ENCODE peak calls at places on chromosome 9, in six cellular contexts. O is AG10803, Z is NB4, S is PC-3, Q is GM13976, J is A549. H is an unnamed sample.

GRCh38 chr9:34139477-34140146 is 13.1 kb upstream of the DCAF12 start:
- DNase-seq in S (peak; percentile 64), J (peak; percentile 36), Q (no peak), O (peak; percentile 89), Z (peak; percentile 56), H (peak; percentile 31)

GRCh38 chr9:68738346-68738745 is 33.3 kb downstream of the PIP5K1B start:
- DNase-seq in O (no peak), Q (no peak), S (no peak), Z (no peak), J (no peak), H (no peak)

GRCh38 chr9:76453785-76454184 is 5.2 kb upstream of the GCNT1 start:
- DNase-seq in J (no peak), Q (no peak), O (peak; percentile 77), S (no peak), Z (peak; percentile 56), H (no peak)

GRCh38 chr9:5040730-5041389 is 55.8 kb downstream of the JAK2 start:
- DNase-seq in Z (no peak), S (no peak), O (no peak), Q (no peak), J (no peak), H (no peak)

GRCh38 chr9:90546200-90546599 is 96.4 kb downstream of the DIRAS2 start:
- DNase-seq in Z (peak; percentile 18), J (no peak), S (peak; percentile 49), Q (no peak), O (peak; percentile 78), H (peak; percentile 28)

GRCh38 chr9:125993423-125993935 is 246.3 kb downstream of the PBX3 start:
- DNase-seq in Z (no peak), O (no peak), J (no peak), S (no peak), Q (no peak), H (no peak)

GRCh38 chr9:72147676-72148075 is 1.6 kb upstream of the GDA start:
- DNase-seq in Z (no peak), J (no peak), S (no peak), O (no peak), Q (no peak), H (no peak)

GRCh38 chr9:127347831-127348699 is 48.9 kb upstream of the SLC2A8 start:
- DNase-seq in Z (peak; percentile 9), O (peak; percentile 50), J (peak; percentile 55), Q (peak; percentile 40), S (no peak), H (peak; percentile 20)

GRCh38 chr9:122158202-122158601 is 1.4 kb downstream of the NDUFA8 start:
- DNase-seq in Q (peak; percentile 54), J (peak; percentile 76), Z (peak; percentile 69), O (peak; percentile 58), S (peak; percentile 54), H (peak; percentile 69)

GRCh38 chr9:86043999-86044398 is 55.4 kb downstream of the GOLM1 start:
- DNase-seq in Q (no peak), S (peak; percentile 16), J (no peak), O (no peak), Z (peak; percentile 40), H (peak; percentile 46)

GRCh38 chr9:123081824-123082223 is 48.4 kb downstream of the GPR21 start:
- DNase-seq in Z (peak; percentile 46), J (peak; percentile 13), Q (no peak), S (peak; percentile 42), O (peak; percentile 62), H (peak; percentile 47)

GRCh38 chr9:33443047-33443446 is 4.3 kb downstream of the AQP3 start:
- DNase-seq in Z (peak; percentile 69), S (peak; percentile 76), O (no peak), Q (no peak), J (no peak), H (no peak)

GRCh38 chr9:83583151-83584014 is 39.6 kb upstream of the IDNK start:
- DNase-seq in Z (peak; percentile 57), J (peak; percentile 41), Q (peak; percentile 44), S (peak; percentile 64), O (peak; percentile 66), H (peak; percentile 61)

GRCh38 chr9:89453452-89453851 is 44.5 kb downstream of the SEMA4D start:
- DNase-seq in S (no peak), Z (no peak), O (no peak), Q (no peak), J (no peak), H (no peak)

GRCh38 chr9:115267788-115268187 is 149.8 kb upstream of the TNC start:
- DNase-seq in O (peak; percentile 29), J (no peak), Q (no peak), Z (peak; percentile 7), S (peak; percentile 11), H (no peak)

GRCh38 chr9:87039809-87040392 is 92.6 kb upstream of the GAS1 start:
- DNase-seq in Z (no peak), S (no peak), J (no peak), Q (no peak), O (peak; percentile 65), H (no peak)

GRCh38 chr9:93458702-93459101 is 5.3 kb upstream of the FAM120AOS start:
- DNase-seq in S (no peak), J (no peak), Z (no peak), O (no peak), Q (no peak), H (no peak)

GRCh38 chr9:109107402-109108240 is 12.1 kb downstream of the TMEM245 start:
- DNase-seq in Q (no peak), O (peak; percentile 58), J (peak; percentile 70), S (peak; percentile 66), Z (no peak), H (no peak)

GRCh38 chr9:129182625-129183494 is 4.8 kb upstream of the IER5L start:
- DNase-seq in Q (no peak), O (no peak), Z (peak; percentile 54), J (peak; percentile 47), S (peak; percentile 6), H (peak; percentile 38)

GRCh38 chr9:129886226-129887174 is 51.2 kb downstream of the USP20 start:
- DNase-seq in Z (peak; percentile 83), J (no peak), S (no peak), Q (no peak), O (no peak), H (peak; percentile 83)

GRCh38 chr9:23567756-23568155 is 258.3 kb downstream of the ELAVL2 start:
- DNase-seq in O (no peak), Z (no peak), Q (no peak), J (no peak), S (no peak), H (no peak)

GRCh38 chr9:135729480-135729879 is 27.5 kb downstream of the KCNT1 start:
- DNase-seq in Q (no peak), O (no peak), J (no peak), Z (peak; percentile 94), S (no peak), H (no peak)

GRCh38 chr9:135724186-135724797 is 22.3 kb downstream of the KCNT1 start:
- DNase-seq in Z (no peak), O (no peak), S (peak; percentile 71), Q (no peak), J (no peak), H (no peak)

GRCh38 chr9:135728436-135729110 is 26.6 kb downstream of the KCNT1 start:
- DNase-seq in Q (no peak), S (no peak), J (no peak), Z (no peak), O (no peak), H (no peak)

GRCh38 chr9:135727257-135727875 is 25.4 kb downstream of the KCNT1 start:
- DNase-seq in J (no peak), Q (no peak), S (no peak), Z (no peak), O (no peak), H (no peak)

GRCh38 chr9:135726138-135726853 is 24.3 kb downstream of the KCNT1 start:
- DNase-seq in Z (no peak), O (no peak), J (no peak), S (no peak), Q (no peak), H (no peak)
- TF ChIP-seq CTCF in Z (no peak), O (no peak), J (no peak), S (peak; percentile 17), Q (no peak), H (no peak)

GRCh38 chr9:7273575-7273974 is 515.8 kb downstream of the KDM4C start:
- DNase-seq in J (no peak), S (peak; percentile 15), Z (peak; percentile 37), Q (no peak), O (peak; percentile 16), H (no peak)
- TF ChIP-seq CTCF in J (peak; percentile 37), S (peak; percentile 40), Z (peak; percentile 30), Q (no peak), O (peak; percentile 48), H (no peak)

GRCh38 chr9:98383758-98384157 is 128.3 kb upstream of the TBC1D2 start:
- DNase-seq in J (no peak), S (peak; percentile 2), Z (no peak), O (peak; percentile 21), Q (no peak), H (no peak)

GRCh38 chr9:98380065-98380681 is 124.7 kb upstream of the TBC1D2 start:
- DNase-seq in J (no peak), O (peak; percentile 64), Q (peak; percentile 57), S (peak; percentile 11), Z (no peak), H (peak; percentile 58)

GRCh38 chr9:98381311-98382103 is 126.1 kb upstream of the TBC1D2 start:
- DNase-seq in Z (no peak), J (no peak), O (no peak), S (no peak), Q (peak; percentile 51), H (no peak)

GRCh38 chr9:98391406-98391805 is 136.0 kb upstream of the TBC1D2 start:
- DNase-seq in S (no peak), Z (no peak), O (no peak), J (no peak), Q (no peak), H (no peak)

DNA sequence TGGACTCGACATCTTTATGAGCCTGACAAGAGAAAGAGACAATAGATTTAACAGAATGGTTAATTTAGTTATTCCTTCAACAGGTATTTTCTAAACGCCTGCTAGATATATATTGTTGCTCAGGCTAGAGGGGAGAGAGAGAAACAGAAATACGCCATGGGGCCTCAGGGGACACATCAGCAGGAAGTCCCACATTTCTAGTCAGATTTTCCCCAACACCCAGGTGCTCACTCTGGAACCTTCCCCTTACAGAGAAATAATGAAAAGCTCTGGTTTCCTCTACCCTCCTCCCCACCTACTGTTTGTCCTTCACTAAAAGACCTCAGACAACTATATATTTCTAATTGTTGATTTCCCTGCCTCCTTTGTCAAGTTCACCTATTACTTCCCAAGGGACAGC is 130.3 kb upstream of the TBC1D2 start:
- DNase-seq in O (no peak), Q (no peak), J (no peak), S (no peak), Z (no peak), H (peak; percentile 16)
- TF ChIP-seq CTCF in O (no peak), Q (no peak), J (no peak), S (no peak), Z (no peak), H (no peak)

DNA sequence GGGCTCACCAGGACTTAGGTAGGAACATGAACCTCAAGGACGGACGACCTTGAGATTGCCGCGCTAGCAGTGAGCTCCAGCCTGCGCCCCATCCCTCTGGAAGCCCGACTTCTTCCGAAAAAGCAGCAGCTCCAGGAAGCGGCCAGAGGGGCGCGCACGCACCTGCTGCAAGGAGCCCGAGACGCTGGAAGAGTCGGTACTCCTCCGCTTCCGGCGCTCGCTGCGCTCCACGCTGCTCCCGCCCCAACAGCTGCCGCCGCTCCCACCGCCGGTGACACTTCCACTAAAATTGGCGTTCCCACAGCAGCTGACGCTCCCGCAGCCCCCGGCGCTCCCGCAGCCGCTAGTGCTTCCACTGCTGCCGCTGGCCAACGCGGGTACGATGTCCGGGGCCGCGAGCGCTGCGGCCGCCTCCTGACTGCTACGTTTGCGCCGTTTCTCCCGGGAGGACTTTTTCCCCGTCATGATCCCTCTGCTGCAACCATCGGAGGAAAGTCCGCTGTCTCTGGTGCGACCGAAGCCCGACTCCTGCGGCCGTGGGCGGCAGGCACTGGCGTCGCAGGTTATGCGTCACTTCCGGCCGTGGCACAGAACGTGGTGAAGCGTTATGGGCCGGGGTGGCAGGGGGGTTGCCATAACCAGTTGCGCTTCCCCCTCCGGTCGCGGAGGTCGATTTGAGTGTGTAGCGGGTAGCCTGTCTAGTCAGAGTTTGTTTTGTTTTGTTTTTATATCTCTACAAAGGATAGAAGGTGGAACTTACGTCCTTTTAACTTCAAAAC is at the start of gene CAAP1:
- DNase-seq in S (peak; percentile 90), Z (peak; percentile 84), J (peak; percentile 88), Q (peak; percentile 93), O (peak; percentile 89), H (peak; percentile 97)
- TF ChIP-seq CTCF in S (peak; percentile 43), Z (no peak), J (peak; percentile 33), Q (peak; percentile 51), O (peak; percentile 44), H (peak; percentile 36)